ENCODE peak calls at places on chromosomes 12 and 14, in five cellular contexts. H, V, M, J and Q are unnamed samples.

GRCh38 chr14:21860172-21860571 is 186.6 kb upstream of the OR4E1 start:
- DNase-seq in V (peak), H (peak), M (no peak), J (no peak), Q (no peak)

GRCh38 chr12:67593871-67594330 is 54.6 kb upstream of the DYRK2 start:
- DNase-seq in J (no peak), M (no peak), V (no peak), H (no peak), Q (no peak)

GRCh38 chr12:64611430-64612286 is 1.4 kb downstream of the RASSF3 start:
- DNase-seq in V (peak), H (no peak), M (peak), J (no peak), Q (no peak)

GRCh38 chr12:131834798-131835615 is 6.8 kb downstream of the MMP17 start:
- DNase-seq in J (no peak), V (no peak), H (no peak), M (no peak), Q (no peak)

GRCh38 chr12:81591256-81591655 is 167.9 kb downstream of the PPFIA2 start:
- DNase-seq in J (no peak), H (no peak), V (no peak), M (no peak), Q (no peak)

GRCh38 chr12:110581951-110582285 is 1.2 kb downstream of the PPTC7 start:
- DNase-seq in H (no peak), M (no peak), J (no peak), V (no peak), Q (no peak)

GRCh38 chr12:52900166-52900895 is 4.5 kb downstream of the KRT8 start:
- DNase-seq in J (no peak), H (no peak), V (no peak), M (no peak), Q (no peak)

GRCh38 chr12:124400124-124400523 is 105.2 kb downstream of the RFLNA start:
- DNase-seq in H (no peak), J (no peak), M (no peak), V (no peak), Q (no peak)

GRCh38 chr12:38138225-38139221 is 178.1 kb upstream of the ALG10B start:
- DNase-seq in V (peak), J (peak), H (peak), M (peak), Q (peak)

GRCh38 chr12:108734200-108734906 is 3.0 kb upstream of the CORO1C start:
- DNase-seq in V (peak), J (no peak), M (peak), H (peak), Q (peak)

GRCh38 chr14:53996041-53996440 is 39.4 kb upstream of the BMP4 start:
- DNase-seq in V (no peak), J (no peak), M (no peak), H (no peak), Q (no peak)

GRCh38 chr12:13959131-13959734 is 22.2 kb downstream of the GRIN2B start:
- DNase-seq in J (no peak), H (no peak), V (no peak), M (no peak), Q (no peak)

GRCh38 chr14:103502877-103503276 is 19.8 kb downstream of the CKB start:
- DNase-seq in M (no peak), J (no peak), H (no peak), V (no peak), Q (no peak)

GRCh38 chr12:113299619-113300237 is 35.2 kb downstream of the SLC8B1 start:
- DNase-seq in H (no peak), M (peak), V (peak), J (no peak), Q (peak)

GRCh38 chr12:15788266-15789214 is 648 bp downstream of the EPS8 start:
- DNase-seq in J (no peak), M (peak), V (peak), H (peak), Q (no peak)

GRCh38 chr14:102277874-102278630 is 26.9 kb downstream of the MOK start:
- DNase-seq in H (no peak), M (no peak), J (no peak), V (no peak), Q (no peak)

GRCh38 chr12:114194066-114194465 is 211.9 kb downstream of the TBX5 start:
- DNase-seq in H (no peak), J (no peak), V (no peak), M (no peak), Q (no peak)

GRCh38 chr14:77508249-77508648 is 9.6 kb upstream of the ISM2 start:
- DNase-seq in M (peak), J (no peak), V (no peak), H (no peak), Q (no peak)

GRCh38 chr12:81815611-81816010 is 56.5 kb upstream of the PPFIA2 start:
- DNase-seq in V (no peak), M (no peak), H (no peak), J (no peak), Q (no peak)

GRCh38 chr14:87066221-87066817 is 926.7 kb downstream of the GALC start:
- DNase-seq in J (no peak), V (peak), H (no peak), M (peak), Q (no peak)

GRCh38 chr14:51079085-51079484 is 15.8 kb downstream of the TRIM9 start:
- DNase-seq in M (no peak), V (no peak), J (no peak), H (no peak), Q (no peak)

GRCh38 chr12:111405856-111406473 is at the start of gene SH2B3:
- DNase-seq in V (no peak), H (no peak), J (no peak), M (no peak), Q (no peak)

GRCh38 chr12:32159925-32160324 is 53.3 kb downstream of the BICD1 start:
- DNase-seq in M (no peak), H (no peak), J (no peak), V (no peak), Q (no peak)

GRCh38 chr12:77980782-77981181 is 150.1 kb downstream of the NAV3 start:
- DNase-seq in V (no peak), H (no peak), J (no peak), M (no peak), Q (no peak)

GRCh38 chr14:72610831-72611200 is 283.1 kb downstream of the DPF3 start:
- DNase-seq in J (no peak), V (no peak), H (no peak), M (no peak), Q (no peak)

GRCh38 chr14:49447725-49448124 is 138.5 kb downstream of the RPS29 start:
- DNase-seq in M (no peak), V (no peak), H (no peak), J (no peak), Q (no peak)

GRCh38 chr14:76181546-76181945 is 29.8 kb downstream of the GPATCH2L start:
- DNase-seq in V (peak), M (no peak), J (no peak), H (no peak), Q (no peak)
- TF ChIP-seq CTCF in V (peak), M (no peak), J (peak), H (no peak), Q (no peak)

DNA sequence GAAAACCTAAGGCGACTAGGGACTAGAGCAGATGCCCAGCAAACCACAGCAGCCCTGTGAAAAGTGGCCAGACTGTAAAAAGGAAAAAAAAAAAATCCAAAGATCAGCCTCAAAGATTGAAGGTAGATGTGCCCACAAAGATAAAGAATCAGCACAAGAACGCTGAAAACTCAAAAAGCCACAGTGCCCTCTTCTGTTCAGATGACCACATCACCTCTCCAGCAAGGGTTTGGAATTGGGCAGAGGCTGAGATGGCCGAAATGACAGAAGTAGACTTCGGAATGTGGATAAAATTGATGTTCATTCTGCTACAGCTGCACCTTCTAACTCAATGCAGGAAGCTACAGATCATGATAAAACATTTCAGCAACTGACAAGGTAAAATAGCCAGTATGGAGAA is 154.4 kb downstream of the GPHN start:
- DNase-seq in H (no peak), J (no peak), M (no peak), V (peak), Q (no peak)
- TF ChIP-seq CTCF in H (no peak), J (peak), M (no peak), V (no peak), Q (no peak)

GRCh38 chr12:33423706-33424105 is 15.9 kb downstream of the SYT10 start:
- DNase-seq in H (no peak), V (no peak), J (no peak), M (no peak), Q (no peak)

GRCh38 chr12:33432992-33433391 is 6.6 kb downstream of the SYT10 start:
- DNase-seq in V (no peak), H (no peak), M (no peak), J (no peak), Q (no peak)

GRCh38 chr12:33431648-33432047 is 8.0 kb downstream of the SYT10 start:
- DNase-seq in H (no peak), V (no peak), M (no peak), J (no peak), Q (no peak)

GRCh38 chr12:33429468-33429867 is 10.2 kb downstream of the SYT10 start:
- DNase-seq in J (no peak), M (no peak), V (no peak), H (no peak), Q (no peak)

GRCh38 chr12:33427071-33427470 is 12.5 kb downstream of the SYT10 start:
- DNase-seq in M (no peak), V (peak), J (no peak), H (no peak), Q (no peak)
- TF ChIP-seq CTCF in M (no peak), V (peak), J (no peak), H (no peak), Q (no peak)

DNA sequence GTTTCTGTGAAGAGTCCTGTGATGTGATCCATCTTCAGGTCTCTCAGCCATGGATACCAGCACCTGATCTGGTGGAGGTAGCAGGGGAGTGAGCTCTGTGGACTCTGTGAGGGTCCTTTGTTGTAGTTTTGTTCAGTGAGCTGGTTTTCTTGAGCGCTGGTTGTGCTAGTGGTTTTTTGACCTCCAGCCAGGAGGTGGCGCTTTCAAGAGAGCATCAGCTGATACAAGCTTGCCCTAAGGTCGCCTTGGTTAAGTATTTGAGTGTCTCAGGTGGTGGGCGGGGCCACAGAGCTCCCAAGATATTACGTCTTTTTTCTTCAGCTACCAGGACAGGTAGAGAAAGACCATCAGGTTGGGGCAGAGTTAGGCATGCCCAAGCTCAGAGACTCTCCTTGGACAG is 139.7 kb downstream of the TTLL5 start:
- DNase-seq in V (no peak), J (no peak), M (no peak), H (no peak), Q (no peak)
- TF ChIP-seq CTCF in V (no peak), J (no peak), M (no peak), H (no peak), Q (no peak)